ENCODE peak calls at places on chromosomes 3 and 15, in nine cellular contexts. One of them, this sample, is unnamed.
A peak's percentile ranks its signal among the peaks of the same experiment; 100 is the strongest.

GRCh38 chr15:65612616-65612946 is 1.6 kb upstream of the INTS14 start:
- DNase-seq in A549: no peak
- DNase-seq in neural progenitor cell: no peak
- DNase-seq in astrocyte of the cerebellum: no peak
- DNase-seq in GM23338: no peak
- DNase-seq in SK-N-SH: no peak
- DNase-seq in AG10803: peak; percentile 3
- DNase-seq in tibial nerve: no peak
- DNase-seq in foreskin fibroblast: peak; percentile 43
- DNase-seq in this sample: no peak

GRCh38 chr15:27601239-27601942 is 497.7 kb downstream of the OCA2 start:
- DNase-seq in A549: no peak
- DNase-seq in neural progenitor cell: peak; percentile 24
- DNase-seq in astrocyte of the cerebellum: no peak
- DNase-seq in GM23338: no peak
- DNase-seq in SK-N-SH: no peak
- DNase-seq in AG10803: peak; percentile 20
- DNase-seq in tibial nerve: no peak
- DNase-seq in foreskin fibroblast: peak; percentile 6
- DNase-seq in this sample: no peak

GRCh38 chr3:23497156-23497555 is 294.0 kb downstream of the UBE2E2 start:
- DNase-seq in A549: no peak
- DNase-seq in neural progenitor cell: no peak
- DNase-seq in astrocyte of the cerebellum: no peak
- DNase-seq in GM23338: no peak
- DNase-seq in SK-N-SH: no peak
- DNase-seq in AG10803: peak; percentile 18
- DNase-seq in tibial nerve: no peak
- DNase-seq in foreskin fibroblast: no peak
- DNase-seq in this sample: no peak

GRCh38 chr3:81443948-81444347 is 317.5 kb downstream of the GBE1 start:
- DNase-seq in A549: peak; percentile 11
- DNase-seq in neural progenitor cell: no peak
- DNase-seq in astrocyte of the cerebellum: peak; percentile 36
- DNase-seq in GM23338: no peak
- DNase-seq in SK-N-SH: no peak
- DNase-seq in AG10803: peak; percentile 86
- DNase-seq in tibial nerve: no peak
- DNase-seq in foreskin fibroblast: no peak
- DNase-seq in this sample: peak; percentile 25

GRCh38 chr3:187640823-187641135 is 29.4 kb downstream of the SST start:
- DNase-seq in A549: no peak
- DNase-seq in neural progenitor cell: no peak
- DNase-seq in astrocyte of the cerebellum: no peak
- DNase-seq in GM23338: no peak
- DNase-seq in SK-N-SH: no peak
- DNase-seq in AG10803: no peak
- DNase-seq in tibial nerve: no peak
- DNase-seq in foreskin fibroblast: no peak
- DNase-seq in this sample: peak; percentile 61

GRCh38 chr3:100455841-100456550 is 36.4 kb upstream of the TMEM45A start:
- DNase-seq in A549: no peak
- DNase-seq in neural progenitor cell: no peak
- DNase-seq in astrocyte of the cerebellum: no peak
- DNase-seq in GM23338: no peak
- DNase-seq in SK-N-SH: no peak
- DNase-seq in AG10803: peak; percentile 5
- DNase-seq in tibial nerve: no peak
- DNase-seq in foreskin fibroblast: no peak
- DNase-seq in this sample: no peak

GRCh38 chr3:139561428-139561827 is 21.9 kb upstream of the RBP1 start:
- DNase-seq in A549: no peak
- DNase-seq in neural progenitor cell: no peak
- DNase-seq in astrocyte of the cerebellum: no peak
- DNase-seq in GM23338: no peak
- DNase-seq in SK-N-SH: no peak
- DNase-seq in AG10803: no peak
- DNase-seq in tibial nerve: no peak
- DNase-seq in foreskin fibroblast: no peak
- DNase-seq in this sample: no peak

GRCh38 chr3:177419904-177420601 is 222.8 kb upstream of the TBL1XR1 start:
- DNase-seq in A549: no peak
- DNase-seq in neural progenitor cell: no peak
- DNase-seq in astrocyte of the cerebellum: no peak
- DNase-seq in GM23338: no peak
- DNase-seq in SK-N-SH: no peak
- DNase-seq in AG10803: peak; percentile 42
- DNase-seq in tibial nerve: no peak
- DNase-seq in foreskin fibroblast: no peak
- DNase-seq in this sample: no peak

GRCh38 chr3:78255403-78255802 is 1215.5 kb downstream of the ROBO2 start:
- DNase-seq in A549: no peak
- DNase-seq in neural progenitor cell: no peak
- DNase-seq in astrocyte of the cerebellum: no peak
- DNase-seq in GM23338: no peak
- DNase-seq in SK-N-SH: peak; percentile 40
- DNase-seq in AG10803: peak; percentile 83
- DNase-seq in tibial nerve: no peak
- DNase-seq in foreskin fibroblast: peak; percentile 80
- DNase-seq in this sample: peak; percentile 77

GRCh38 chr3:196604548-196604947 is 34.9 kb upstream of the NRROS start:
- DNase-seq in A549: no peak
- DNase-seq in neural progenitor cell: no peak
- DNase-seq in astrocyte of the cerebellum: no peak
- DNase-seq in GM23338: no peak
- DNase-seq in SK-N-SH: no peak
- DNase-seq in AG10803: no peak
- DNase-seq in tibial nerve: no peak
- DNase-seq in foreskin fibroblast: no peak
- DNase-seq in this sample: no peak

GRCh38 chr3:154137036-154137435 is 15.8 kb downstream of the ARHGEF26 start:
- DNase-seq in A549: no peak
- DNase-seq in neural progenitor cell: peak; percentile 22
- DNase-seq in astrocyte of the cerebellum: no peak
- DNase-seq in GM23338: no peak
- DNase-seq in SK-N-SH: no peak
- DNase-seq in AG10803: no peak
- DNase-seq in tibial nerve: no peak
- DNase-seq in foreskin fibroblast: no peak
- DNase-seq in this sample: no peak

GRCh38 chr3:67678665-67679064 is 24.3 kb upstream of the SUCLG2 start:
- DNase-seq in A549: no peak
- DNase-seq in neural progenitor cell: no peak
- DNase-seq in astrocyte of the cerebellum: no peak
- DNase-seq in GM23338: no peak
- DNase-seq in SK-N-SH: no peak
- DNase-seq in AG10803: no peak
- DNase-seq in tibial nerve: no peak
- DNase-seq in foreskin fibroblast: no peak
- DNase-seq in this sample: no peak

GRCh38 chr3:121992601-121993560 is 29.2 kb downstream of the ILDR1 start:
- DNase-seq in A549: no peak
- DNase-seq in neural progenitor cell: no peak
- DNase-seq in astrocyte of the cerebellum: no peak
- DNase-seq in GM23338: no peak
- DNase-seq in SK-N-SH: no peak
- DNase-seq in AG10803: no peak
- DNase-seq in tibial nerve: no peak
- DNase-seq in foreskin fibroblast: no peak
- DNase-seq in this sample: no peak

GRCh38 chr3:121997372-121997771 is 24.7 kb downstream of the ILDR1 start:
- DNase-seq in A549: no peak
- DNase-seq in neural progenitor cell: no peak
- DNase-seq in astrocyte of the cerebellum: no peak
- DNase-seq in GM23338: no peak
- DNase-seq in SK-N-SH: no peak
- DNase-seq in AG10803: no peak
- DNase-seq in tibial nerve: no peak
- DNase-seq in foreskin fibroblast: no peak
- DNase-seq in this sample: no peak

GRCh38 chr3:121998030-121998580 is 23.9 kb downstream of the ILDR1 start:
- DNase-seq in A549: no peak
- DNase-seq in neural progenitor cell: no peak
- DNase-seq in astrocyte of the cerebellum: no peak
- DNase-seq in GM23338: no peak
- DNase-seq in SK-N-SH: no peak
- DNase-seq in AG10803: peak; percentile 24
- DNase-seq in tibial nerve: no peak
- DNase-seq in foreskin fibroblast: peak; percentile 45
- DNase-seq in this sample: peak; percentile 41

GRCh38 chr3:121998588-121999473 is 23.2 kb downstream of the ILDR1 start:
- DNase-seq in A549: no peak
- DNase-seq in neural progenitor cell: no peak
- DNase-seq in astrocyte of the cerebellum: no peak
- DNase-seq in GM23338: no peak
- DNase-seq in SK-N-SH: no peak
- DNase-seq in AG10803: no peak
- DNase-seq in tibial nerve: no peak
- DNase-seq in foreskin fibroblast: no peak
- DNase-seq in this sample: no peak

GRCh38 chr3:121995190-121996137 is 26.6 kb downstream of the ILDR1 start:
- DNase-seq in A549: peak; percentile 21
- DNase-seq in neural progenitor cell: peak; percentile 76
- DNase-seq in astrocyte of the cerebellum: peak; percentile 42
- DNase-seq in GM23338: peak; percentile 90
- DNase-seq in SK-N-SH: peak; percentile 61
- DNase-seq in AG10803: peak; percentile 68
- DNase-seq in tibial nerve: peak; percentile 36
- DNase-seq in foreskin fibroblast: peak; percentile 64
- DNase-seq in this sample: peak; percentile 57
- TF ChIP-seq CTCF in A549: peak; percentile 50
- TF ChIP-seq CTCF in neural progenitor cell: peak; percentile 76
- TF ChIP-seq CTCF in astrocyte of the cerebellum: peak; percentile 59
- TF ChIP-seq CTCF in GM23338: peak; percentile 93
- TF ChIP-seq CTCF in SK-N-SH: peak; percentile 56
- TF ChIP-seq CTCF in AG10803: peak; percentile 54
- TF ChIP-seq CTCF in tibial nerve: no peak
- TF ChIP-seq CTCF in foreskin fibroblast: peak; percentile 34
- TF ChIP-seq CTCF in this sample: peak; percentile 69

DNA sequence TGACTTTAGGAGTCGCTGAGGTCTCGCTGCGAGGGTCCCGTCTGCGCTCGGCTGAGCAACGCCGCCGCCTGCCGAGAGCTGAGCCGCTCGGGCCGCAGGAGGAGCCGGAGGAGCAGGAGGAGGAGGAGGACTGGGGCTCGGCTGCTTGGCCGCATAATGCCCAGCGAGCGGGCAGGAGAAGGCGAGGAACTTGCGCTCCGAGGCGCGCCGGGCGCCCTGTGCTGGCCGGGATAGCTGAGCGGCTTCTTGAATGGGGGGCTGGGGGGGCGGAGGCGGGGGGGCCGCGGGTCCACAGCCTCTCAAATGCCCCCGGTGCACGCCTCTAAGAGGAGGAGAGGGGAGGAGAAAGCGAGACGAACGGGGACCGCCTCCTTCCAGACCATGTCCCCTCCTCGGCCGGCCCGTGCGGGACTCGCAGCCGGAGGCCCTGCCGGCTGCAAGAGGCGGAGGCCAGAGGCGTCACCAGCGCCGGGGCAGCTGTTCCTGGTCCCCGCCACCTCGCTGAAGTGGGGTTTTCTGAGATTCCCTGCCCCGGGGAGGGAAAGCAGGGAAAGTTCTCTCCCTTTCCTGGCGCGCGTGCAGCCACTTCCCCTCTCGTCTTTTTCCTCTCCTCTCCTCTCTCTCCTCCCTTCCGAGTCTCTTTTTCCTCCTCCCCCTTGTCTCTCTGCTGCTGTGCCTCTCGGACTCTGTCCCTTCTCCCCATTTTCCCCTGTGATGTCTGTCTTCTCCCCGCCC is at the start of gene ADAMTS9:
- DNase-seq in A549: peak; percentile 15
- DNase-seq in neural progenitor cell: peak; percentile 92
- DNase-seq in astrocyte of the cerebellum: peak; percentile 31
- DNase-seq in GM23338: peak; percentile 78
- DNase-seq in SK-N-SH: peak; percentile 90
- DNase-seq in AG10803: peak; percentile 66
- DNase-seq in tibial nerve: peak; percentile 57
- DNase-seq in foreskin fibroblast: peak; percentile 69
- DNase-seq in this sample: no peak
- TF ChIP-seq CTCF in A549: no peak
- TF ChIP-seq CTCF in neural progenitor cell: no peak
- TF ChIP-seq CTCF in astrocyte of the cerebellum: no peak
- TF ChIP-seq CTCF in GM23338: peak; percentile 27
- TF ChIP-seq CTCF in SK-N-SH: no peak
- TF ChIP-seq CTCF in AG10803: no peak
- TF ChIP-seq CTCF in tibial nerve: no peak
- TF ChIP-seq CTCF in foreskin fibroblast: no peak
- TF ChIP-seq CTCF in this sample: no peak

GRCh38 chr3:1275495-1275894 is 182.7 kb downstream of the CNTN6 start:
- DNase-seq in A549: no peak
- DNase-seq in neural progenitor cell: peak; percentile 56
- DNase-seq in astrocyte of the cerebellum: no peak
- DNase-seq in GM23338: peak; percentile 71
- DNase-seq in SK-N-SH: no peak
- DNase-seq in AG10803: no peak
- DNase-seq in tibial nerve: peak; percentile 19
- DNase-seq in foreskin fibroblast: no peak
- DNase-seq in this sample: no peak
- TF ChIP-seq CTCF in A549: no peak
- TF ChIP-seq CTCF in neural progenitor cell: peak; percentile 66
- TF ChIP-seq CTCF in astrocyte of the cerebellum: peak; percentile 15
- TF ChIP-seq CTCF in GM23338: peak; percentile 83
- TF ChIP-seq CTCF in SK-N-SH: peak; percentile 44
- TF ChIP-seq CTCF in AG10803: no peak
- TF ChIP-seq CTCF in tibial nerve: peak; percentile 21
- TF ChIP-seq CTCF in foreskin fibroblast: no peak
- TF ChIP-seq CTCF in this sample: peak; percentile 10

GRCh38 chr3:69390771-69391170 is 4.9 kb upstream of the FRMD4B start:
- DNase-seq in A549: no peak
- DNase-seq in neural progenitor cell: no peak
- DNase-seq in astrocyte of the cerebellum: no peak
- DNase-seq in GM23338: no peak
- DNase-seq in SK-N-SH: no peak
- DNase-seq in AG10803: no peak
- DNase-seq in tibial nerve: no peak
- DNase-seq in foreskin fibroblast: no peak
- DNase-seq in this sample: no peak

GRCh38 chr3:69392850-69393249 is 7.0 kb upstream of the FRMD4B start:
- DNase-seq in A549: no peak
- DNase-seq in neural progenitor cell: no peak
- DNase-seq in astrocyte of the cerebellum: no peak
- DNase-seq in GM23338: peak; percentile 30
- DNase-seq in SK-N-SH: no peak
- DNase-seq in AG10803: no peak
- DNase-seq in tibial nerve: no peak
- DNase-seq in foreskin fibroblast: no peak
- DNase-seq in this sample: no peak

GRCh38 chr3:69392415-69392814 is 6.5 kb upstream of the FRMD4B start:
- DNase-seq in A549: no peak
- DNase-seq in neural progenitor cell: no peak
- DNase-seq in astrocyte of the cerebellum: no peak
- DNase-seq in GM23338: no peak
- DNase-seq in SK-N-SH: no peak
- DNase-seq in AG10803: no peak
- DNase-seq in tibial nerve: no peak
- DNase-seq in foreskin fibroblast: no peak
- DNase-seq in this sample: no peak

GRCh38 chr3:69389520-69390248 is 3.8 kb upstream of the FRMD4B start:
- DNase-seq in A549: no peak
- DNase-seq in neural progenitor cell: no peak
- DNase-seq in astrocyte of the cerebellum: no peak
- DNase-seq in GM23338: no peak
- DNase-seq in SK-N-SH: no peak
- DNase-seq in AG10803: no peak
- DNase-seq in tibial nerve: no peak
- DNase-seq in foreskin fibroblast: no peak
- DNase-seq in this sample: no peak

GRCh38 chr3:69391554-69391953 is 5.7 kb upstream of the FRMD4B start:
- DNase-seq in A549: no peak
- DNase-seq in neural progenitor cell: no peak
- DNase-seq in astrocyte of the cerebellum: no peak
- DNase-seq in GM23338: no peak
- DNase-seq in SK-N-SH: no peak
- DNase-seq in AG10803: no peak
- DNase-seq in tibial nerve: no peak
- DNase-seq in foreskin fibroblast: no peak
- DNase-seq in this sample: no peak
- TF ChIP-seq CTCF in A549: no peak
- TF ChIP-seq CTCF in neural progenitor cell: no peak
- TF ChIP-seq CTCF in astrocyte of the cerebellum: no peak
- TF ChIP-seq CTCF in GM23338: no peak
- TF ChIP-seq CTCF in SK-N-SH: no peak
- TF ChIP-seq CTCF in AG10803: no peak
- TF ChIP-seq CTCF in tibial nerve: no peak
- TF ChIP-seq CTCF in foreskin fibroblast: no peak
- TF ChIP-seq CTCF in this sample: no peak